ENCODE peak calls at places on chromosomes 12 and 14, in ten cellular contexts. E, F, T, J, Z, P, H, B, K and S are unnamed samples.

GRCh38 chr14:51828017-51828797 is 32.2 kb upstream of the GNG2 start:
- DNase-seq in P (peak; percentile 26), T (peak; percentile 20), E (peak; percentile 72), F (peak; percentile 71), H (peak; percentile 87), J (peak; percentile 82), K (peak; percentile 67), Z (peak; percentile 50), B (no peak), S (no peak)

GRCh38 chr12:71541583-71541982 is 102.0 kb downstream of the LGR5 start:
- DNase-seq in Z (no peak), T (no peak), J (no peak), F (no peak), E (no peak), K (no peak), H (no peak), P (no peak), B (no peak), S (no peak)

GRCh38 chr14:74491952-74492351 is 1.2 kb downstream of the NPC2 start:
- DNase-seq in T (no peak), J (peak; percentile 49), Z (peak; percentile 44), K (no peak), E (peak; percentile 43), H (no peak), P (peak; percentile 45), F (peak; percentile 38), B (no peak), S (no peak)

GRCh38 chr14:51865953-51866747 is 5.7 kb downstream of the GNG2 start:
- DNase-seq in T (no peak), J (no peak), F (no peak), P (no peak), Z (no peak), E (no peak), B (no peak), K (no peak), H (no peak), S (no peak)

GRCh38 chr12:82800185-82800584 is 113.5 kb downstream of the TMTC2 start:
- DNase-seq in E (no peak), H (no peak), T (no peak), P (no peak), B (no peak), J (peak; percentile 77), F (no peak), K (no peak), Z (no peak), S (no peak)

GRCh38 chr12:56759270-56759908 is 3.7 kb upstream of the HSD17B6 start:
- DNase-seq in E (no peak), K (no peak), J (peak; percentile 40), P (no peak), H (no peak), B (no peak), F (no peak), Z (no peak), T (no peak), S (no peak)

GRCh38 chr12:9667403-9667802 is 2.1 kb upstream of the CLEC2D start:
- DNase-seq in B (no peak), P (no peak), F (no peak), J (no peak), T (no peak), H (no peak), Z (no peak), E (no peak), K (no peak), S (no peak)

GRCh38 chr14:21049263-21049662 is 7.1 kb downstream of the RNASE7 start:
- DNase-seq in E (peak; percentile 76), P (no peak), Z (peak; percentile 40), F (no peak), B (no peak), J (no peak), K (peak; percentile 44), T (no peak), H (no peak), S (no peak)

GRCh38 chr14:72925171-72925759 is 999 bp upstream of the DCAF4 start:
- DNase-seq in J (no peak), B (no peak), Z (no peak), P (no peak), K (no peak), E (no peak), F (no peak), H (no peak), T (no peak), S (no peak)

GRCh38 chr14:49173765-49174373 is 412.3 kb downstream of the RPS29 start:
- DNase-seq in F (peak; percentile 66), T (peak; percentile 72), B (no peak), H (peak; percentile 86), E (peak; percentile 59), J (peak; percentile 59), K (peak; percentile 77), P (peak; percentile 80), Z (peak; percentile 62), S (peak; percentile 21)

GRCh38 chr12:47819902-47820630 is at the start of gene HDAC7:
- DNase-seq in Z (peak; percentile 90), F (peak; percentile 91), K (peak; percentile 83), H (peak; percentile 92), P (peak; percentile 94), T (no peak), B (peak; percentile 88), E (peak; percentile 87), J (peak; percentile 63), S (peak; percentile 60)

GRCh38 chr14:21024668-21025373 is at the start of gene NDRG2:
- DNase-seq in P (peak; percentile 40), Z (peak; percentile 62), T (no peak), E (peak; percentile 17), B (peak; percentile 88), H (peak; percentile 93), K (no peak), F (no peak), J (no peak), S (no peak)

GRCh38 chr14:91228112-91229004 is 16.1 kb downstream of the GPR68 start:
- DNase-seq in J (peak; percentile 96), E (peak; percentile 88), Z (peak; percentile 24), P (peak; percentile 39), F (peak; percentile 74), K (peak; percentile 78), T (no peak), B (no peak), H (peak; percentile 65), S (peak; percentile 29)

GRCh38 chr14:36134026-36134425 is 42.5 kb downstream of the PTCSC3 start:
- DNase-seq in F (no peak), J (no peak), Z (no peak), H (no peak), T (no peak), E (peak; percentile 0), B (no peak), P (no peak), K (peak; percentile 1), S (no peak)

GRCh38 chr12:111598637-111599458 is at the start of gene ATXN2:
- DNase-seq in B (peak; percentile 67), F (no peak), H (peak; percentile 78), E (no peak), J (no peak), P (no peak), K (no peak), T (no peak), Z (peak; percentile 86), S (peak; percentile 16)

GRCh38 chr14:71588576-71589215 is 343.5 kb upstream of the RGS6 start:
- DNase-seq in E (no peak), H (no peak), T (no peak), Z (no peak), P (no peak), K (no peak), F (no peak), B (no peak), J (no peak), S (no peak)

GRCh38 chr14:54325766-54326165 is 71.0 kb upstream of the CDKN3 start:
- DNase-seq in E (no peak), Z (peak; percentile 26), H (no peak), F (no peak), K (no peak), T (no peak), P (no peak), J (no peak), B (no peak), S (no peak)

GRCh38 chr12:31645944-31646343 is 13.5 kb upstream of the ETFBKMT start:
- DNase-seq in E (no peak), B (no peak), K (no peak), J (no peak), T (no peak), Z (no peak), H (no peak), F (no peak), P (no peak), S (no peak)

GRCh38 chr12:578743-579449 is 84.3 kb downstream of the NINJ2 start:
- DNase-seq in Z (peak; percentile 14), H (peak; percentile 24), P (no peak), K (no peak), B (no peak), E (peak; percentile 26), F (no peak), T (no peak), J (peak; percentile 44), S (no peak)
- H3K4me3 ChIP-seq in Z (no peak overlapping the region), H (no peak overlapping the region), P (no peak overlapping the region), K (no peak overlapping the region), B (no peak overlapping the region), E (no peak overlapping the region), F (no peak overlapping the region), T (no peak overlapping the region), J (no peak overlapping the region), S (no peak overlapping the region)

DNA sequence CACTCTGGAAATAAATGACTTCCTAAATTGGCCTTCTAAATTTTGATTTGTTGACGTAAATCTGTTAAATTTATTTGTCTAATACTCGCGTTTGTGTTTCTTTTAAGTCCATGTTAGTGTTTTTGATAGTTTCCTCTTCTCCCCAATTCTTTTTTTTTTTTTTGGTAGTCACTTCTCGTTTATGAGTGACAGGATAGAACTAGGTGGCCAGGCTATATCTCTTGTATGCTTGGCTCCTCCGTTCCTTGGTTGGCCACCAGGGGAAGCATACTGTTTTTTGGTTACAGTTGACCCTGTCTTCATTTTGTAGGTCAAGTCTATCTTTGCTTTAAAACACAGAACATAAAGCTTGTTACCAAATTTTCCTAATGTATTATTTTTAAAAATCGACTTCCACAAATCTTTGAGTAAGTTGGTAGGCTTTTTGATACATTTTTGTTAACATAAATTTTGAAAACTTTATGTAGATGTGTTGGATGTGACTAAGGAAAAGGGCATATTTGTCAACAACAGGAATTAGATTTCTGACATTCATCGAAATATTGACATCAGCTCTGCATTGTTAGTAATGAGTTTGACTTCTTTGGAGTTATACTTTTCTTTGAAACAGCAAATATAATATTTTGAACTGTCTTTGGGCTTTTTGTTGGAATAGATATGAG is 2.2 kb downstream of the RCOR1 start:
- DNase-seq in P (peak; percentile 73), H (peak; percentile 92), Z (peak; percentile 90), B (peak; percentile 42), K (peak; percentile 68), T (peak; percentile 37), F (peak; percentile 60), J (peak; percentile 73), E (peak; percentile 61), S (no peak)
- H3K4me3 ChIP-seq in P (peak overlapping the region; percentile 82), H (peak overlapping the region; percentile 95), Z (peak overlapping the region; percentile 88), B (no peak overlapping the region), K (peak overlapping the region; percentile 74), T (peak overlapping the region; percentile 91), F (peak overlapping the region; percentile 68), J (peak overlapping the region; percentile 69), E (peak overlapping the region; percentile 76), S (peak overlapping the region; percentile 95)

GRCh38 chr14:70357985-70358384 is 1.5 kb downstream of the COX16 start:
- DNase-seq in E (no peak), B (no peak), H (no peak), Z (no peak), P (no peak), J (no peak), F (no peak), T (no peak), K (no peak), S (no peak)
- H3K4me3 ChIP-seq in E (no peak overlapping the region), B (no peak overlapping the region), H (no peak overlapping the region), Z (peak overlapping the region; percentile 96), P (peak overlapping the region; percentile 95), J (no peak overlapping the region), F (no peak overlapping the region), T (peak overlapping the region; percentile 95), K (no peak overlapping the region), S (peak overlapping the region; percentile 61)

GRCh38 chr12:52217223-52217622 is 15.8 kb upstream of the KRT7 start:
- DNase-seq in F (no peak), J (peak; percentile 87), T (no peak), K (no peak), B (no peak), H (peak; percentile 67), P (no peak), E (no peak), Z (no peak), S (no peak)
- H3K4me3 ChIP-seq in F (no peak overlapping the region), J (no peak overlapping the region), T (no peak overlapping the region), K (no peak overlapping the region), B (no peak overlapping the region), H (no peak overlapping the region), P (no peak overlapping the region), E (no peak overlapping the region), Z (no peak overlapping the region), S (no peak overlapping the region)